ENCODE peak calls at places on chromosomes 16 and 17, in four cellular contexts. I, C, R and K are unnamed samples.

GRCh38 chr17:81960130-81960958 is 643 bp downstream of the NOTUM start:
- DNase-seq in I (no peak), C (no peak), R (no peak), K (no peak)

GRCh38 chr17:79126139-79126538 is 51.5 kb downstream of the ENGASE start:
- DNase-seq in C (peak; percentile 33), I (no peak), R (no peak), K (no peak)

GRCh38 chr16:57764341-57765159 is 29.0 kb downstream of the KATNB1 start:
- DNase-seq in C (peak; percentile 82), I (peak; percentile 81), R (peak; percentile 70), K (no peak)

GRCh38 chr17:80790021-80790765 is 201.4 kb upstream of the CHMP6 start:
- DNase-seq in C (no peak), I (no peak), R (peak; percentile 81), K (no peak)

GRCh38 chr17:34892864-34893263 is 68.4 kb downstream of the CCT6B start:
- DNase-seq in I (no peak), R (no peak), C (peak; percentile 9), K (no peak)

GRCh38 chr17:42243493-42243982 is 32.7 kb downstream of the STAT5B start:
- DNase-seq in R (no peak), C (no peak), I (no peak), K (no peak)

GRCh38 chr17:64345691-64346376 is 44.8 kb downstream of the PECAM1 start:
- DNase-seq in C (no peak), I (no peak), R (no peak), K (no peak)

GRCh38 chr17:39144414-39144813 is 7.0 kb downstream of the PLXDC1 start:
- DNase-seq in R (no peak), I (peak; percentile 96), C (peak; percentile 22), K (no peak)

GRCh38 chr17:12922120-12922519 is 95.7 kb downstream of the ELAC2 start:
- DNase-seq in R (no peak), C (no peak), I (no peak), K (no peak)

DNA sequence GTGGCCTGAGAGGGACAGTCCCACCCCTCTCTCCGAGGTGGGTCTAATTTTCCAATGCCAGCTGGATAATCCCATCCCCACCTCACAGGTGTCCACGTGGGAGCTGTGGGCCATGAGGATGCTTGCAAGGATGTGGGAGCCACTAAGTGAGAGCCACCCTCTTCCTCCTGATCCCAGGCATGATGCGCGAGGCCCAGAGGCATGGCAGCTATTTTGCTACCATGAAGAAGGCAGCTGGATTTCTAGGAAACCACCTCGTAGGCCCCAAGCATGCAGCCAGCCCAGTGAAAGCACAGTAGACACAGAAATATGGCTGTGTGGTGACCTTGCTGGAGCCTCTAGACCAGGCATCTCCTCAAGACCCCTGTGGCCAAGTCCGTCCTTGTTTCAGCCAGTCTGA is 20.4 kb downstream of the KDM8 start:
- DNase-seq in I (no peak), R (no peak), C (no peak), K (no peak)
- TF ChIP-seq CTCF in I (no peak), R (no peak), C (no peak), K (no peak)

GRCh38 chr16:25135239-25135878 is 23.8 kb downstream of the LCMT1 start:
- DNase-seq in R (no peak), C (peak; percentile 78), I (peak; percentile 43), K (no peak)
- TF ChIP-seq CTCF in R (no peak), C (peak; percentile 67), I (peak; percentile 41), K (peak; percentile 49)

DNA sequence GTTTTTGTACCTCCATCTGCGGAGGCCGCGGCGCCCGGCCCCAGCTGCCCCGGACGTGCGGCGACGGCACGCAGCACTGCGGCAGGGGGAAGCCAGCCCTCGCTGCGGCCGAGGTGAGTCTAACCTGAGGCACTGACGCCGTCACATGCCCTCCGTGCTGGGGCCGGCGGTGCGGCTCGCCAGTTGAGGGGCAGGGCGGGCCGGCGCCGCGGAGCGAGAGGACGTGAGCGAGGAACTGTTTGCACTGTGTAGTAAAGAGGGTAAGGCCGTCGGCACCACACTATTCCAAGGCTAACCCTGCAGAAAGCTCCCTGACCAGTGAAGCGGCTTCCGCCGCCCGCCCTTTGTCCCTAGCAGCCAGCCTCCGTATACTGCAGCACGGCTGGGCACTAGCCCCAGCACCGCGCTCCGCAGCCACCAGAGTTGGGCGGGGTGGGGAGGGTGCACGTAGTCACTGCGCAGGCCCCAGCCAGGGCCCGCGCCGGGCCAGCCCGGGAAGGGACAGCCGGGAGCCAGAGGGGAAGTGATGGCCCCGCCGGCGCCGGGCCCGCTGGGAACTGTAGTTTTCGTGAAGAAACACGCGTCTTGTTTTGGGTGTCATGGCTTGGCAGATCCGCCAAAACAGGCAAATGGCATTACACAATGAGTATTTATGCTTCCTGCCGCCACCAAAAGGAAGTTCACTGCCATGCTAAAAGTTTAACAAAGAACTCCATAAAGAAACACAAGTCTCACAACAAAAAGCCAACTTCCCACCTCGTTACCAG is 580 bp upstream of the KANSL1 start:
- DNase-seq in C (peak; percentile 99), I (peak; percentile 99), R (peak; percentile 93), K (peak; percentile 97)
- TF ChIP-seq CTCF in C (peak; percentile 41), I (peak; percentile 31), R (no peak), K (peak; percentile 75)

GRCh38 chr16:649646-650045 is 481 bp downstream of the WDR90 start:
- DNase-seq in I (no peak), R (no peak), C (no peak), K (no peak)

GRCh38 chr16:654034-654433 is 4.9 kb downstream of the WDR90 start:
- DNase-seq in I (no peak), C (no peak), R (no peak), K (no peak)

GRCh38 chr16:648786-649589 is at the start of gene WDR90:
- DNase-seq in I (peak; percentile 89), R (peak; percentile 99), C (peak; percentile 69), K (no peak)

GRCh38 chr16:652454-653021 is 3.4 kb downstream of the WDR90 start:
- DNase-seq in I (no peak), C (no peak), R (no peak), K (no peak)

GRCh38 chr16:651844-652243 is 2.7 kb downstream of the WDR90 start:
- DNase-seq in C (no peak), R (no peak), I (no peak), K (no peak)
- TF ChIP-seq CTCF in C (no peak), R (no peak), I (no peak), K (no peak)

GRCh38 chr17:47199627-47200324 is 9.4 kb upstream of the MYL4 start:
- DNase-seq in R (no peak), I (no peak), C (no peak), K (no peak)
- TF ChIP-seq CTCF in R (no peak), I (no peak), C (no peak), K (no peak)

GRCh38 chr17:47789611-47790520 is 31.7 kb downstream of the OSBPL7 start:
- DNase-seq in R (peak; percentile 84), I (peak; percentile 42), C (peak; percentile 72), K (no peak)
- TF ChIP-seq CTCF in R (peak; percentile 75), I (peak; percentile 54), C (peak; percentile 58), K (peak; percentile 79)